ENCODE peak calls at places on chromosome 3, in five cellular contexts. F is uterus, V is AG04450, A is neural progenitor cell, Y is A549. G is an unnamed sample.

GRCh38 chr3:107068980-107069379 is 308.3 kb upstream of the CCDC54 start:
- DNase-seq in F (no peak), A (no peak), Y (no peak), V (peak; percentile 45), G (no peak)

GRCh38 chr3:134072881-134073582 is 43.3 kb upstream of the SLCO2A1 start:
- DNase-seq in F (no peak), A (no peak), Y (no peak), V (no peak), G (no peak)

GRCh38 chr3:108669211-108669610 is 79.7 kb downstream of the DZIP3 start:
- DNase-seq in V (no peak), A (no peak), F (no peak), Y (no peak), G (no peak)

GRCh38 chr3:42499478-42499871 is 3.0 kb upstream of the VIPR1 start:
- DNase-seq in A (no peak), F (no peak), V (no peak), Y (no peak), G (peak; percentile 2)

GRCh38 chr3:12253944-12254343 is 34.9 kb upstream of the PPARG start:
- DNase-seq in A (no peak), V (no peak), Y (no peak), F (no peak), G (no peak)

GRCh38 chr3:124786491-124787241 is 56.4 kb downstream of the UMPS start:
- DNase-seq in V (no peak), Y (no peak), A (no peak), F (no peak), G (no peak)

GRCh38 chr3:67765575-67765974 is 111.2 kb upstream of the SUCLG2 start:
- DNase-seq in Y (no peak), F (no peak), V (no peak), A (no peak), G (no peak)

GRCh38 chr3:43345877-43346276 is 59.5 kb downstream of the SNRK start:
- DNase-seq in A (no peak), F (no peak), Y (no peak), V (no peak), G (no peak)

GRCh38 chr3:84685467-84685866 is 273.3 kb upstream of the CADM2 start:
- DNase-seq in Y (no peak), F (no peak), V (no peak), A (no peak), G (no peak)

DNA sequence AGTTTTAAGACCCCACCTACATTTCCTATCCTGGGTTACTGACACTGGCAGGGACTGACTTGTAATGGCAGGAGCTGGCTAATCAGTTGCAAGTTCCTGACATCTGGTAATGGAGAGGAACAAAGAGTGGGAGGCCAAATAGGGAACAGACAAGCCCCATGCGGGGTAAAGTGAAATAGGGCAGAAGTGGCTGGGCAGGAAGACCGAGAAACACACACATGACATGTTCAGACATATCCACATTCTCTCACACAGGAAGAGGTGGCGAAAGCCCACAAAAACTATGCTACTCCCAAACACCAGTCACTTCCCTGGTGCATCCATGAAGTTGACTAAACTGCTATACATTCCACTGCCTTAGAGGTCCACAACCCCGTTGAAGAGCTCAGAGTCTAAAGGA is 394.1 kb upstream of the TBL1XR1 start:
- DNase-seq in V (no peak), Y (no peak), A (no peak), F (no peak), G (no peak)
- TF ChIP-seq CTCF in V (no peak), Y (no peak), A (no peak), F (no peak), G (no peak)

GRCh38 chr3:48468329-48468731 is 21.8 kb downstream of the ATRIP start:
- DNase-seq in Y (no peak), F (no peak), A (no peak), V (no peak), G (no peak)
- H3K4me3 ChIP-seq in Y (no peak overlapping the region), F (no peak overlapping the region), A (no peak overlapping the region), V (no peak overlapping the region), G (no peak overlapping the region)

GRCh38 chr3:176208915-176209314 is 988.4 kb downstream of the TBL1XR1 start:
- DNase-seq in V (no peak), F (no peak), Y (no peak), A (no peak), G (no peak)
- H3K9me3 ChIP-seq in V (peaks cover 4% of the 10 kb centered on the region), F (no peaks in the 10 kb centered on the region), Y (no peaks in the 10 kb centered on the region), A (no peaks in the 10 kb centered on the region), G (no peaks in the 10 kb centered on the region)

DNA sequence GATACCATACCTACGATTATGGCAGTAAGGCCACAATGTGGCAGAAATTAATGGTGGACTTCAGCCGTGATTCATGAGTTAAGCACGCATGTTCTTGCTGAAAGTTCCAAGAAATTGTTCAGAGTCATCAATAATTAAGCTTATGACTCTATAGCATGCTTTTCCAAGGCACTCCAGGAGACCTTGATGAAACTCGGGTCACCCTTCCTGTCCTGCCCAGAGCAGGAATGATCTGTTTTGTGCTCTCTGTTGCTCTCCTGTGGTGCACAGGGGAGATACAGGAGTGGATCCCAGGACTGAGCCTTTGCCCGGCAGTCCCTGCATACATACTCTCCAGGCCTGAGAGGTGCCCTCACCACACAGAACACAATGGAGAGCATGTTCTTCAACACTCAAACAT is 141.6 kb upstream of the SLC2A2 start:
- DNase-seq in F (no peak), Y (peak; percentile 59), V (no peak), A (peak; percentile 44), G (peak; percentile 59)
- TF ChIP-seq CTCF in F (no peak), Y (peak; percentile 55), V (peak; percentile 42), A (peak; percentile 44), G (peak; percentile 79)

DNA sequence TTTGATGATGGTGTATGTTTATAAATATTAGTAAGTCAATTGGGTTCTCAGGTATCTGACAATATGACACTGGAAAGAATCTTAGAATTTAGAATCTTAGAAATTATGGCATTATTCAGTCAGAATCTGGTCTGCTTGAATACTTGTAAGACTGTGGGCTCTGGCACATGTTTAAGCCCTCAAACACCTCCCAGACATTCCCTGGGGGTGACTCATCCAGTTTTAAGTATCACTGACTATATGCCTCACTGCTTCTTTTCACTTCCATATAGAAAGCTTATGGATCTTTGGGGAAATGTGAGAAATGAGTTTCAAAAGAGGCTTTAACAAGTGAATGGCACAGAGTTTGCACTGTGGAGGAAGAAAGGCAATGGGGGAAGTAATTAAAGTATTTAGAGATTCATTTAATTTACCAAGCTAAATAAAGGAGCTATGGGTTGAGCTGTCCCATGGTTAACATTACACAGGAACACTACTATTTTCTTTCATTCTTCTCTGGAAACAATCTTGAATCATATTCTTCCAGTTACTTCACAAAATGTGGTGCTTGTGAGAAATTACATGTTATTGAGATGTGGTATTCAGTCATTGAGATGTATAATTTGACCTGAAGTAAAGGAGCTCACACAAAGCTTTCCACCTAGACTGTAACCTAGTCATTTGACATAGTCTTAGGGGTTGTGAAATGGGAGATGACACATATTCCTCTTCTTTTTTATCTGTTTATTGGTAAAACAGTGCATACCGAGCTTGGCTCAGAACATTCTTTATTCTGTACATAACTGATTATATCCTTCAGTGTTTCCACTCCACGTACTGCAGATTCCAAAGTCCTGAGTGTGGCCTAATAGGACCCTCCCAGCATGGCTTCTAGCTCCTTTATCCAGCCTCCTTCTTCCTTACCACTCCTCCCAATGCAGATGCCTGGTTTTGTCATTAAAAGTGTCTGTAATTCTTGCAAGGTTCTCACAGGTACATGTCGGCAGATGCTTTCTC is 544.6 kb upstream of the NECTIN3 start:
- DNase-seq in V (peak; percentile 81), A (peak; percentile 10), Y (peak; percentile 10), F (no peak), G (no peak)
- H3K4me3 ChIP-seq in V (no peak overlapping the region), A (no peak overlapping the region), Y (no peak overlapping the region), F (no peak overlapping the region), G (no peak overlapping the region)

DNA sequence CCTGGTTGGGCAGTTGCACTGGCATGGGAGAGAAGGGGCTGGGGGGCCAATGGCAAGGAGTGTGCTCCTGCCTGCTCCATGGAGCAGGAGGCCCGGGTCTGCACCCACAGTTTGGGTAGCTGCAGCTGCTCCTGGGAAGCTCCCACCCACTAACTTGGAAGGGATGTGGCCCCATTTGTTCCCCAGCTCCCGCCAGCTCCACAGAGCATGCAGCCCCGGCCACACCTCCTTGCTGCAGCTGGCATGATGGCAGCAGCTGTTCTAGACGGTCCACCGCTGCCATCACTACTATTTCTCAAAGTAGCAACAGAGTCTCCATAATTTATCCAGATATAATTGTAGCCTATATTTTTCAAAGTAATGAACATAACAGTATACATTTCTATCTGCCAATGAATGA is 65.8 kb downstream of the PIK3CB start:
- DNase-seq in F (no peak), V (no peak), Y (no peak), A (no peak), G (no peak)
- H3K9me3 ChIP-seq in F (no peaks in the 10 kb centered on the region), V (peaks cover 17% of the 10 kb centered on the region), Y (peaks cover 12% of the 10 kb centered on the region), A (no peaks in the 10 kb centered on the region), G (peaks cover 7% of the 10 kb centered on the region)

GRCh38 chr3:126733061-126733430 is 29.0 kb downstream of the CHCHD6 start:
- DNase-seq in V (no peak), A (no peak), F (no peak), Y (no peak), G (no peak)

GRCh38 chr3:126742057-126742456 is 38.0 kb downstream of the CHCHD6 start:
- DNase-seq in F (no peak), Y (no peak), A (no peak), V (no peak), G (no peak)

GRCh38 chr3:126732281-126733060 is 28.4 kb downstream of the CHCHD6 start:
- DNase-seq in V (no peak), A (no peak), F (no peak), Y (no peak), G (no peak)

GRCh38 chr3:126734324-126734723 is 30.3 kb downstream of the CHCHD6 start:
- DNase-seq in F (no peak), Y (no peak), A (no peak), V (no peak), G (no peak)

GRCh38 chr3:126737527-126737926 is 33.5 kb downstream of the CHCHD6 start:
- DNase-seq in A (no peak), Y (no peak), V (no peak), F (no peak), G (no peak)
- TF ChIP-seq CTCF in A (peak; percentile 34), Y (no peak), V (no peak), F (no peak), G (peak; percentile 33)

GRCh38 chr3:99645277-99646106 is 7.1 kb downstream of the COL8A1 start:
- DNase-seq in A (peak; percentile 59), V (no peak), F (no peak), Y (no peak), G (peak; percentile 32)
- H3K4me3 ChIP-seq in A (no peak overlapping the region), V (no peak overlapping the region), F (no peak overlapping the region), Y (no peak overlapping the region), G (no peak overlapping the region)

GRCh38 chr3:141544697-141545096 is 57.9 kb downstream of the RASA2 start:
- DNase-seq in A (no peak), F (no peak), V (no peak), Y (no peak), G (no peak)
- H3K9me3 ChIP-seq in A (peaks cover 5% of the 10 kb centered on the region), F (no peaks in the 10 kb centered on the region), V (peaks cover 3% of the 10 kb centered on the region), Y (peaks cover 19% of the 10 kb centered on the region), G (peaks cover 6% of the 10 kb centered on the region)

G was measured in WERI-Rb-1.